ENCODE peak calls at places on chromosome 1, in eight cellular contexts. One of them, this sample, is unnamed.
A peak's percentile ranks its signal among the peaks of the same experiment; 100 is the strongest.

GRCh38 chr1:111142358-111142975 is 2.4 kb downstream of the CEPT1 start:
- DNase-seq in lower lobe of right lung: no peak
- DNase-seq in CD8-positive, alpha-beta memory T cell: no peak
- DNase-seq in small intestine: peak; percentile 40
- DNase-seq in CD8-positive, alpha-beta T cell: no peak
- DNase-seq in MM.1S: no peak
- DNase-seq in left ventricle myocardium inferior: no peak
- DNase-seq in brain microvascular endothelial cell: no peak
- DNase-seq in this sample: no peak

GRCh38 chr1:14698206-14698605 is 99.7 kb downstream of the KAZN start:
- DNase-seq in lower lobe of right lung: no peak
- DNase-seq in CD8-positive, alpha-beta memory T cell: no peak
- DNase-seq in small intestine: no peak
- DNase-seq in CD8-positive, alpha-beta T cell: no peak
- DNase-seq in MM.1S: no peak
- DNase-seq in left ventricle myocardium inferior: no peak
- DNase-seq in brain microvascular endothelial cell: no peak
- DNase-seq in this sample: no peak

GRCh38 chr1:156368157-156368658 is 803 bp upstream of the RHBG start:
- DNase-seq in lower lobe of right lung: no peak
- DNase-seq in CD8-positive, alpha-beta memory T cell: no peak
- DNase-seq in small intestine: no peak
- DNase-seq in CD8-positive, alpha-beta T cell: no peak
- DNase-seq in MM.1S: no peak
- DNase-seq in left ventricle myocardium inferior: no peak
- DNase-seq in brain microvascular endothelial cell: no peak
- DNase-seq in this sample: no peak

GRCh38 chr1:42013881-42014470 is 95.3 kb upstream of the HIVEP3 start:
- DNase-seq in lower lobe of right lung: no peak
- DNase-seq in CD8-positive, alpha-beta memory T cell: no peak
- DNase-seq in small intestine: no peak
- DNase-seq in CD8-positive, alpha-beta T cell: no peak
- DNase-seq in MM.1S: no peak
- DNase-seq in left ventricle myocardium inferior: no peak
- DNase-seq in brain microvascular endothelial cell: no peak
- DNase-seq in this sample: no peak

GRCh38 chr1:27109103-27109822 is 45.7 kb downstream of the SLC9A1 start:
- DNase-seq in lower lobe of right lung: no peak
- DNase-seq in CD8-positive, alpha-beta memory T cell: no peak
- DNase-seq in small intestine: peak; percentile 50
- DNase-seq in CD8-positive, alpha-beta T cell: no peak
- DNase-seq in MM.1S: no peak
- DNase-seq in left ventricle myocardium inferior: no peak
- DNase-seq in brain microvascular endothelial cell: no peak
- DNase-seq in this sample: no peak

GRCh38 chr1:173914366-173914871 is 2.7 kb downstream of the SERPINC1 start:
- DNase-seq in lower lobe of right lung: no peak
- DNase-seq in CD8-positive, alpha-beta memory T cell: no peak
- DNase-seq in small intestine: peak; percentile 60
- DNase-seq in CD8-positive, alpha-beta T cell: no peak
- DNase-seq in MM.1S: peak; percentile 70
- DNase-seq in left ventricle myocardium inferior: no peak
- DNase-seq in brain microvascular endothelial cell: peak; percentile 20
- DNase-seq in this sample: no peak

GRCh38 chr1:163197022-163197421 is 5.7 kb downstream of the RGS5 start:
- DNase-seq in lower lobe of right lung: no peak
- DNase-seq in CD8-positive, alpha-beta memory T cell: no peak
- DNase-seq in small intestine: no peak
- DNase-seq in CD8-positive, alpha-beta T cell: no peak
- DNase-seq in MM.1S: no peak
- DNase-seq in left ventricle myocardium inferior: no peak
- DNase-seq in brain microvascular endothelial cell: no peak
- DNase-seq in this sample: no peak

GRCh38 chr1:245380790-245381535 is 226.2 kb downstream of the KIF26B start:
- DNase-seq in lower lobe of right lung: no peak
- DNase-seq in CD8-positive, alpha-beta memory T cell: no peak
- DNase-seq in small intestine: no peak
- DNase-seq in CD8-positive, alpha-beta T cell: no peak
- DNase-seq in MM.1S: no peak
- DNase-seq in left ventricle myocardium inferior: no peak
- DNase-seq in brain microvascular endothelial cell: no peak
- DNase-seq in this sample: no peak

GRCh38 chr1:174075245-174075692 is 53.1 kb upstream of the RC3H1 start:
- DNase-seq in lower lobe of right lung: no peak
- DNase-seq in CD8-positive, alpha-beta memory T cell: no peak
- DNase-seq in small intestine: no peak
- DNase-seq in CD8-positive, alpha-beta T cell: no peak
- DNase-seq in MM.1S: no peak
- DNase-seq in left ventricle myocardium inferior: no peak
- DNase-seq in brain microvascular endothelial cell: no peak
- DNase-seq in this sample: no peak

GRCh38 chr1:45928486-45929205 is 125.2 kb downstream of the MAST2 start:
- DNase-seq in lower lobe of right lung: no peak
- DNase-seq in CD8-positive, alpha-beta memory T cell: no peak
- DNase-seq in small intestine: no peak
- DNase-seq in CD8-positive, alpha-beta T cell: no peak
- DNase-seq in MM.1S: no peak
- DNase-seq in left ventricle myocardium inferior: no peak
- DNase-seq in brain microvascular endothelial cell: peak; percentile 25
- DNase-seq in this sample: no peak

GRCh38 chr1:3707298-3707938 is 44.8 kb upstream of the CCDC27 start:
- DNase-seq in lower lobe of right lung: no peak
- DNase-seq in CD8-positive, alpha-beta memory T cell: no peak
- DNase-seq in small intestine: no peak
- DNase-seq in CD8-positive, alpha-beta T cell: no peak
- DNase-seq in MM.1S: no peak
- DNase-seq in left ventricle myocardium inferior: no peak
- DNase-seq in brain microvascular endothelial cell: no peak
- DNase-seq in this sample: no peak

GRCh38 chr1:94736073-94736472 is 84.1 kb upstream of the SLC44A3 start:
- DNase-seq in lower lobe of right lung: no peak
- DNase-seq in CD8-positive, alpha-beta memory T cell: no peak
- DNase-seq in small intestine: no peak
- DNase-seq in CD8-positive, alpha-beta T cell: no peak
- DNase-seq in MM.1S: no peak
- DNase-seq in left ventricle myocardium inferior: no peak
- DNase-seq in brain microvascular endothelial cell: no peak
- DNase-seq in this sample: no peak

GRCh38 chr1:231354330-231355020 is 16.4 kb downstream of the SPRTN start:
- DNase-seq in lower lobe of right lung: no peak
- DNase-seq in CD8-positive, alpha-beta memory T cell: no peak
- DNase-seq in small intestine: no peak
- DNase-seq in CD8-positive, alpha-beta T cell: no peak
- DNase-seq in MM.1S: no peak
- DNase-seq in left ventricle myocardium inferior: no peak
- DNase-seq in brain microvascular endothelial cell: no peak
- DNase-seq in this sample: no peak

GRCh38 chr1:87392241-87393192 is 63.8 kb downstream of the LMO4 start:
- DNase-seq in lower lobe of right lung: no peak
- DNase-seq in CD8-positive, alpha-beta memory T cell: no peak
- DNase-seq in small intestine: peak; percentile 75
- DNase-seq in CD8-positive, alpha-beta T cell: no peak
- DNase-seq in MM.1S: no peak
- DNase-seq in left ventricle myocardium inferior: no peak
- DNase-seq in brain microvascular endothelial cell: peak; percentile 77
- DNase-seq in this sample: no peak

GRCh38 chr1:51453010-51453409 is 66.1 kb downstream of the EPS15 start:
- DNase-seq in lower lobe of right lung: no peak
- DNase-seq in CD8-positive, alpha-beta memory T cell: no peak
- DNase-seq in small intestine: no peak
- DNase-seq in CD8-positive, alpha-beta T cell: no peak
- DNase-seq in MM.1S: no peak
- DNase-seq in left ventricle myocardium inferior: no peak
- DNase-seq in brain microvascular endothelial cell: no peak
- DNase-seq in this sample: no peak

GRCh38 chr1:171252482-171252881 is 4.2 kb downstream of the FMO1 start:
- DNase-seq in lower lobe of right lung: no peak
- DNase-seq in CD8-positive, alpha-beta memory T cell: no peak
- DNase-seq in small intestine: peak; percentile 12
- DNase-seq in CD8-positive, alpha-beta T cell: no peak
- DNase-seq in MM.1S: peak; percentile 99
- DNase-seq in left ventricle myocardium inferior: no peak
- DNase-seq in brain microvascular endothelial cell: no peak
- DNase-seq in this sample: no peak

GRCh38 chr1:177137814-177138213 is 26.7 kb downstream of the ASTN1 start:
- DNase-seq in lower lobe of right lung: no peak
- DNase-seq in CD8-positive, alpha-beta memory T cell: no peak
- DNase-seq in small intestine: no peak
- DNase-seq in CD8-positive, alpha-beta T cell: no peak
- DNase-seq in MM.1S: no peak
- DNase-seq in left ventricle myocardium inferior: no peak
- DNase-seq in brain microvascular endothelial cell: no peak
- DNase-seq in this sample: no peak

GRCh38 chr1:246417152-246417812 is 89.8 kb downstream of the SMYD3 start:
- DNase-seq in lower lobe of right lung: no peak
- DNase-seq in CD8-positive, alpha-beta memory T cell: no peak
- DNase-seq in small intestine: no peak
- DNase-seq in CD8-positive, alpha-beta T cell: no peak
- DNase-seq in MM.1S: no peak
- DNase-seq in left ventricle myocardium inferior: no peak
- DNase-seq in brain microvascular endothelial cell: peak; percentile 70
- DNase-seq in this sample: no peak

GRCh38 chr1:42456010-42456753 is at the start of the genes PPCS and ZMYND12:
- DNase-seq in lower lobe of right lung: peak; percentile 95
- DNase-seq in CD8-positive, alpha-beta memory T cell: peak; percentile 88
- DNase-seq in small intestine: peak; percentile 87
- DNase-seq in CD8-positive, alpha-beta T cell: peak; percentile 84
- DNase-seq in MM.1S: peak; percentile 92
- DNase-seq in left ventricle myocardium inferior: peak; percentile 87
- DNase-seq in brain microvascular endothelial cell: peak; percentile 70
- DNase-seq in this sample: peak; percentile 93

GRCh38 chr1:117657031-117657430 is 51.2 kb downstream of the TENT5C start:
- DNase-seq in lower lobe of right lung: no peak
- DNase-seq in CD8-positive, alpha-beta memory T cell: no peak
- DNase-seq in small intestine: no peak
- DNase-seq in CD8-positive, alpha-beta T cell: no peak
- DNase-seq in MM.1S: no peak
- DNase-seq in left ventricle myocardium inferior: no peak
- DNase-seq in brain microvascular endothelial cell: peak; percentile 80
- DNase-seq in this sample: no peak

DNA sequence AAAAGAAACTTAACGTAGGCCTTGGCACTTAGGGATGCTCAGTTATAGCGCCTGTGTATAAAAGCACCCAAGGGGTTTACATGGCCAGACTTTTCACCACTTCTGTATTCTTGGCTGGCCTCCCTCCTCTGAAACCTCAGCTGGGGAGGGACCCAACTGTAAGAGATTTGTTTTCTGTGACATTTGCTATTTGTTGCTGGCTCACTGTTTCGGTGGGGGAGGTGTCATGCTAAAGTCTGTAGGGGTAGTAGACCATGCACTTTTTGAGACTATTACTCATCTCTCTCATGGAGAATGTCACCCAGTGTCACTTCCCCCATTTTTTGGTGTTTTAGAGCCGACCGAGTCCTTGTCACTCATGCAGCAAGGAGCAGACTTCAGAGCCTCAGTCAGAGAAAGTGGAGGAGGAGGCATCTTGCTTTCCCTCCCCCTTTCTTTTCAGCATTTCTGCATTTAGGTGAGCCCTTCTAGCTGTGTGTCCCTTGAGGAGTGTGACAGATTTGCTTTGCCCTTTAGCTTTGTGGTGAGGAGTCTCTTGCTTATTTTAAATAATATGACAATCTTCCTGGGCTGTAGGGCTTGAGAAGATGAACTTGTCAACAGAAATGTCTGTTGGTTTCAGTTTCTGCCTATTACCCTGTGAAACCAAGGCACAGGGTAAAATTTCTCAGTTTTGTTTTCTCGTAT is 160.1 kb downstream of the FASLG start:
- DNase-seq in lower lobe of right lung: no peak
- DNase-seq in CD8-positive, alpha-beta memory T cell: peak; percentile 2
- DNase-seq in small intestine: no peak
- DNase-seq in CD8-positive, alpha-beta T cell: no peak
- DNase-seq in MM.1S: peak; percentile 95
- DNase-seq in left ventricle myocardium inferior: no peak
- DNase-seq in brain microvascular endothelial cell: no peak
- DNase-seq in this sample: peak; percentile 8
- H3K27ac ChIP-seq in lower lobe of right lung: peak overlapping the region; percentile 41
- H3K27ac ChIP-seq in CD8-positive, alpha-beta memory T cell: peak overlapping the region; percentile 0
- H3K27ac ChIP-seq in small intestine: peak overlapping the region; percentile 81
- H3K27ac ChIP-seq in CD8-positive, alpha-beta T cell: peak overlapping the region; percentile 8
- H3K27ac ChIP-seq in MM.1S: peak overlapping the region; percentile 88
- H3K27ac ChIP-seq in left ventricle myocardium inferior: no peak overlapping the region
- H3K27ac ChIP-seq in brain microvascular endothelial cell: no peak overlapping the region
- H3K27ac ChIP-seq in this sample: no peak overlapping the region

GRCh38 chr1:53176452-53177344 is 19.9 kb upstream of the CPT2 start:
- DNase-seq in lower lobe of right lung: peak; percentile 57
- DNase-seq in CD8-positive, alpha-beta memory T cell: no peak
- DNase-seq in small intestine: peak; percentile 51
- DNase-seq in CD8-positive, alpha-beta T cell: no peak
- DNase-seq in MM.1S: no peak
- DNase-seq in left ventricle myocardium inferior: peak; percentile 44
- DNase-seq in brain microvascular endothelial cell: no peak
- DNase-seq in this sample: no peak
- H3K27ac ChIP-seq in lower lobe of right lung: peak overlapping the region; percentile 18
- H3K27ac ChIP-seq in CD8-positive, alpha-beta memory T cell: no peak overlapping the region
- H3K27ac ChIP-seq in small intestine: no peak overlapping the region
- H3K27ac ChIP-seq in CD8-positive, alpha-beta T cell: no peak overlapping the region
- H3K27ac ChIP-seq in MM.1S: no peak overlapping the region
- H3K27ac ChIP-seq in left ventricle myocardium inferior: peak overlapping the region; percentile 45
- H3K27ac ChIP-seq in brain microvascular endothelial cell: no peak overlapping the region
- H3K27ac ChIP-seq in this sample: no peak overlapping the region

GRCh38 chr1:235908742-235909520 is 42.2 kb upstream of the LYST start:
- DNase-seq in lower lobe of right lung: no peak
- DNase-seq in CD8-positive, alpha-beta memory T cell: no peak
- DNase-seq in small intestine: no peak
- DNase-seq in CD8-positive, alpha-beta T cell: no peak
- DNase-seq in MM.1S: no peak
- DNase-seq in left ventricle myocardium inferior: no peak
- DNase-seq in brain microvascular endothelial cell: peak; percentile 46
- DNase-seq in this sample: no peak
- H3K27ac ChIP-seq in lower lobe of right lung: peak overlapping the region; percentile 71
- H3K27ac ChIP-seq in CD8-positive, alpha-beta memory T cell: no peak overlapping the region
- H3K27ac ChIP-seq in small intestine: no peak overlapping the region
- H3K27ac ChIP-seq in CD8-positive, alpha-beta T cell: no peak overlapping the region
- H3K27ac ChIP-seq in MM.1S: no peak overlapping the region
- H3K27ac ChIP-seq in left ventricle myocardium inferior: no peak overlapping the region
- H3K27ac ChIP-seq in brain microvascular endothelial cell: peak overlapping the region; percentile 89
- H3K27ac ChIP-seq in this sample: no peak overlapping the region

DNA sequence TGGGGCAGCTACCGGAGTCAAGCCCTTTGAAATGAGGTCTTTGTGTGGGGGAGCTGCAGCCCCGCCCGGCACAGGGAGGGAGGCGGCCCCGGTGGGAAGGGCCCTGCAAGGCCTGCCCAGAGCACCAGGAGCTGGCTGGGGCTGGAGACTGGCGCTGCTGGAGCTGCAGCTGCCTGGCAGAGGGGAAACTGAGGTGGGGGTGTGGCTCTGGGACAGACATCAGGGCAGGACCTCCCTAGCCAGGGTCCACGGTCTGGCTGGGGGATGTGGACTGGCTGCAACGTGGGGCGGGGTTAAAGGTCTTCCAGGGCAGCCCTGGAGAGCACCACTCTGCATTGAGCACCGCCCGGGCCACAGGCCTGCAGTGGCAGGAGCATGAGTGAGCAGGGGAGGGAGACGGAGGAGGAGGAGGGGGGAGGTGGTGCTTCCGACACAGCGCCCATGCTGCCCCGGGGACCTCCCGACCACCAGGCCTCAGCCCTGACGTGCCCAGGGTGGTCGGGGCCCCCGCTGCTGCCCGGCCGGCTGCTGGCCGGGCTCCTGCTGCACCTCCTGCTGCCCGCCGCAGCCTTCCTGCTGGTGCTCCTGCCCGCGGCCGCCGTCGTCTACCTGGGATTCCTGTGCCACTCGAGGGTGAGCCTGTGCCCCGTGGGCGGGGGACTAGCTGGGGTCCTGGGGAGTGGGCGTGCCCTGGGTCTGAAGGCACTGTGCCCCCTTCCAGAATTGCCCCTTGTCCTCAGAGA is 4.8 kb upstream of the ANKRD65 start:
- DNase-seq in lower lobe of right lung: peak; percentile 50
- DNase-seq in CD8-positive, alpha-beta memory T cell: no peak
- DNase-seq in small intestine: no peak
- DNase-seq in CD8-positive, alpha-beta T cell: no peak
- DNase-seq in MM.1S: no peak
- DNase-seq in left ventricle myocardium inferior: no peak
- DNase-seq in brain microvascular endothelial cell: no peak
- DNase-seq in this sample: no peak
- H3K27ac ChIP-seq in lower lobe of right lung: no peak overlapping the region
- H3K27ac ChIP-seq in CD8-positive, alpha-beta memory T cell: no peak overlapping the region
- H3K27ac ChIP-seq in small intestine: no peak overlapping the region
- H3K27ac ChIP-seq in CD8-positive, alpha-beta T cell: no peak overlapping the region
- H3K27ac ChIP-seq in MM.1S: no peak overlapping the region
- H3K27ac ChIP-seq in left ventricle myocardium inferior: no peak overlapping the region
- H3K27ac ChIP-seq in brain microvascular endothelial cell: no peak overlapping the region
- H3K27ac ChIP-seq in this sample: no peak overlapping the region